ENCODE peak calls at places on chromosomes 16 and 17, in six cellular contexts. A, V, L, O, H and Y are unnamed samples.

GRCh38 chr17:7477392-7478275 is 1.8 kb downstream of the ZBTB4 start:
- DNase-seq in A (peak), V (no peak), L (peak), O (peak), H (no peak), Y (no peak)

GRCh38 chr17:39123627-39124026 is 27.8 kb downstream of the PLXDC1 start:
- DNase-seq in A (no peak), V (no peak), L (no peak), O (no peak), H (no peak), Y (peak)

GRCh38 chr17:46769531-46770438 is 48.7 kb downstream of the WNT3 start:
- DNase-seq in A (no peak), V (no peak), L (peak), O (no peak), H (no peak), Y (no peak)

GRCh38 chr16:49365711-49366509 is 7.7 kb upstream of the C16orf78 start:
- DNase-seq in A (no peak), V (no peak), L (no peak), O (no peak), H (no peak), Y (no peak)

GRCh38 chr16:14392960-14393359 is 237.1 kb downstream of the PARN start:
- DNase-seq in A (no peak), V (no peak), L (no peak), O (no peak), H (no peak), Y (peak)

GRCh38 chr16:25494292-25494691 is 197.5 kb upstream of the HS3ST4 start:
- DNase-seq in A (no peak), V (no peak), L (no peak), O (no peak), H (no peak), Y (no peak)

GRCh38 chr17:7882068-7882467 is 6.5 kb upstream of the CHD3 start:
- DNase-seq in A (peak), V (no peak), L (no peak), O (no peak), H (no peak), Y (no peak)

GRCh38 chr17:80453980-80454556 is 22.3 kb downstream of the NPTX1 start:
- DNase-seq in A (peak), V (no peak), L (no peak), O (no peak), H (no peak), Y (no peak)

GRCh38 chr16:13056607-13057006 is 155.2 kb downstream of the SHISA9 start:
- DNase-seq in A (no peak), V (no peak), L (no peak), O (no peak), H (no peak), Y (peak)

GRCh38 chr17:7465481-7466275 is 13.8 kb downstream of the ZBTB4 start:
- DNase-seq in A (no peak), V (no peak), L (no peak), O (no peak), H (no peak), Y (no peak)

GRCh38 chr16:87210949-87211348 is 106.2 kb downstream of the C16orf95 start:
- DNase-seq in A (no peak), V (no peak), L (no peak), O (no peak), H (no peak), Y (no peak)

GRCh38 chr16:24537474-24538337 is 1.7 kb upstream of the RBBP6 start:
- DNase-seq in A (peak), V (no peak), L (no peak), O (no peak), H (no peak), Y (no peak)

GRCh38 chr16:27920391-27920891 is 143.1 kb downstream of the GSG1L start:
- DNase-seq in A (no peak), V (no peak), L (no peak), O (no peak), H (no peak), Y (no peak)

GRCh38 chr17:38706625-38707298 is 1.7 kb downstream of the MLLT6 start:
- DNase-seq in A (peak), V (no peak), L (no peak), O (peak), H (no peak), Y (peak)

GRCh38 chr17:3770471-3770870 is 30.5 kb downstream of the ITGAE start:
- DNase-seq in A (no peak), V (no peak), L (no peak), O (no peak), H (no peak), Y (no peak)

GRCh38 chr17:81365601-81366585 is 29.4 kb upstream of the BAHCC1 start:
- DNase-seq in A (no peak), V (no peak), L (peak), O (no peak), H (peak), Y (peak)

GRCh38 chr17:28500712-28501379 is 5.3 kb upstream of the FOXN1 start:
- DNase-seq in A (no peak), V (no peak), L (no peak), O (no peak), H (no peak), Y (peak)

GRCh38 chr16:50196736-50197135 is 43.6 kb downstream of the TENT4B start:
- DNase-seq in A (peak), V (no peak), L (no peak), O (no peak), H (no peak), Y (no peak)

GRCh38 chr17:50370052-50370451 is 2.9 kb downstream of the MRPL27 start:
- DNase-seq in A (no peak), V (no peak), L (no peak), O (no peak), H (no peak), Y (no peak)

GRCh38 chr17:77366558-77367245 is 225.9 kb downstream of the SEC14L1 start:
- DNase-seq in A (no peak), V (no peak), L (no peak), O (no peak), H (no peak), Y (no peak)

GRCh38 chr17:78120971-78121800 is 7.4 kb downstream of the TMC6 start:
- DNase-seq in A (peak), V (no peak), L (no peak), O (no peak), H (peak), Y (no peak)

GRCh38 chr17:52536466-52536865 is 378.0 kb upstream of the CA10 start:
- DNase-seq in A (no peak), V (no peak), L (no peak), O (no peak), H (no peak), Y (no peak)

GRCh38 chr16:66481081-66481942 is 54.2 kb downstream of the BEAN1 start:
- DNase-seq in A (no peak), V (no peak), L (no peak), O (no peak), H (no peak), Y (no peak)

GRCh38 chr17:8384801-8385335 is 1.9 kb upstream of the RPL26 start:
- DNase-seq in A (no peak), V (no peak), L (no peak), O (no peak), H (no peak), Y (no peak)

GRCh38 chr16:67770371-67770991 is 35.9 kb downstream of the RANBP10 start:
- DNase-seq in A (no peak), V (no peak), L (no peak), O (no peak), H (no peak), Y (no peak)

GRCh38 chr17:80774643-80775281 is 216.9 kb upstream of the CHMP6 start:
- DNase-seq in A (peak), V (no peak), L (no peak), O (no peak), H (no peak), Y (no peak)

GRCh38 chr17:58229881-58230280 is 8.5 kb upstream of the LPO start:
- DNase-seq in A (no peak), V (no peak), L (no peak), O (no peak), H (no peak), Y (no peak)

GRCh38 chr16:67013238-67013822 is 15.6 kb upstream of the CBFB start:
- DNase-seq in A (no peak), V (no peak), L (no peak), O (no peak), H (no peak), Y (no peak)

GRCh38 chr17:8991514-8992285 is 26.2 kb upstream of the PIK3R5 start:
- DNase-seq in A (peak), V (peak), L (peak), O (peak), H (peak), Y (peak)

GRCh38 chr16:17068524-17068923 is 402.2 kb downstream of the XYLT1 start:
- DNase-seq in A (no peak), V (no peak), L (no peak), O (no peak), H (no peak), Y (no peak)

GRCh38 chr17:29138184-29138955 is 41.8 kb downstream of the MYO18A start:
- DNase-seq in A (peak), V (no peak), L (no peak), O (peak), H (peak), Y (peak)